ENCODE peak calls at places on chromosome 10, in eight cellular contexts. One of them, this sample, is unnamed.

GRCh38 chr10:6114758-6115410 is 26.1 kb downstream of the RBM17 start:
- DNase-seq in IMR-90: peak
- DNase-seq in CD8-positive, alpha-beta memory T cell: no peak
- DNase-seq in AG04450: no peak
- DNase-seq in fibroblast of villous mesenchyme: peak
- DNase-seq in naive thymus-derived CD4-positive, alpha-beta T cell: no peak
- DNase-seq in MM.1S: no peak
- DNase-seq in adrenal gland: peak
- DNase-seq in this sample: peak

GRCh38 chr10:59830601-59831259 is 75.6 kb downstream of the CCDC6 start:
- DNase-seq in MM.1S: peak
- DNase-seq in CD8-positive, alpha-beta memory T cell: no peak
- DNase-seq in adrenal gland: peak
- DNase-seq in IMR-90: peak
- DNase-seq in naive thymus-derived CD4-positive, alpha-beta T cell: no peak
- DNase-seq in fibroblast of villous mesenchyme: peak
- DNase-seq in AG04450: peak
- DNase-seq in this sample: peak

GRCh38 chr10:28295346-28295745 is 7.5 kb downstream of the MPP7 start:
- DNase-seq in MM.1S: no peak
- DNase-seq in naive thymus-derived CD4-positive, alpha-beta T cell: no peak
- DNase-seq in adrenal gland: no peak
- DNase-seq in CD8-positive, alpha-beta memory T cell: no peak
- DNase-seq in AG04450: no peak
- DNase-seq in IMR-90: no peak
- DNase-seq in fibroblast of villous mesenchyme: no peak
- DNase-seq in this sample: no peak

GRCh38 chr10:6741561-6741960 is 161.5 kb upstream of the PRKCQ start:
- DNase-seq in fibroblast of villous mesenchyme: peak
- DNase-seq in CD8-positive, alpha-beta memory T cell: no peak
- DNase-seq in adrenal gland: no peak
- DNase-seq in IMR-90: peak
- DNase-seq in AG04450: peak
- DNase-seq in naive thymus-derived CD4-positive, alpha-beta T cell: no peak
- DNase-seq in MM.1S: no peak
- DNase-seq in this sample: peak

GRCh38 chr10:78656397-78656796 is 412.4 kb upstream of the ZMIZ1 start:
- DNase-seq in AG04450: no peak
- DNase-seq in IMR-90: no peak
- DNase-seq in fibroblast of villous mesenchyme: no peak
- DNase-seq in adrenal gland: no peak
- DNase-seq in naive thymus-derived CD4-positive, alpha-beta T cell: no peak
- DNase-seq in MM.1S: no peak
- DNase-seq in CD8-positive, alpha-beta memory T cell: no peak
- DNase-seq in this sample: no peak

GRCh38 chr10:75105576-75106197 is 5.8 kb upstream of the SAMD8 start:
- DNase-seq in fibroblast of villous mesenchyme: no peak
- DNase-seq in AG04450: no peak
- DNase-seq in MM.1S: no peak
- DNase-seq in IMR-90: no peak
- DNase-seq in adrenal gland: no peak
- DNase-seq in naive thymus-derived CD4-positive, alpha-beta T cell: no peak
- DNase-seq in CD8-positive, alpha-beta memory T cell: no peak
- DNase-seq in this sample: no peak

GRCh38 chr10:63976538-63976937 is 455.3 kb downstream of the REEP3 start:
- DNase-seq in CD8-positive, alpha-beta memory T cell: no peak
- DNase-seq in IMR-90: peak
- DNase-seq in fibroblast of villous mesenchyme: peak
- DNase-seq in naive thymus-derived CD4-positive, alpha-beta T cell: peak
- DNase-seq in adrenal gland: peak
- DNase-seq in AG04450: no peak
- DNase-seq in MM.1S: peak
- DNase-seq in this sample: no peak

GRCh38 chr10:86413046-86413728 is 46.6 kb upstream of the GRID1 start:
- DNase-seq in AG04450: no peak
- DNase-seq in fibroblast of villous mesenchyme: peak
- DNase-seq in adrenal gland: no peak
- DNase-seq in MM.1S: peak
- DNase-seq in naive thymus-derived CD4-positive, alpha-beta T cell: peak
- DNase-seq in CD8-positive, alpha-beta memory T cell: peak
- DNase-seq in IMR-90: peak
- DNase-seq in this sample: peak

GRCh38 chr10:47073967-47074366 is 162.7 kb downstream of the PTPN20 start:
- DNase-seq in IMR-90: no peak
- DNase-seq in CD8-positive, alpha-beta memory T cell: no peak
- DNase-seq in MM.1S: no peak
- DNase-seq in adrenal gland: no peak
- DNase-seq in AG04450: no peak
- DNase-seq in naive thymus-derived CD4-positive, alpha-beta T cell: no peak
- DNase-seq in fibroblast of villous mesenchyme: no peak
- DNase-seq in this sample: no peak

GRCh38 chr10:4088354-4089066 is 303.5 kb upstream of the KLF6 start:
- DNase-seq in fibroblast of villous mesenchyme: no peak
- DNase-seq in IMR-90: no peak
- DNase-seq in adrenal gland: no peak
- DNase-seq in naive thymus-derived CD4-positive, alpha-beta T cell: no peak
- DNase-seq in CD8-positive, alpha-beta memory T cell: no peak
- DNase-seq in MM.1S: no peak
- DNase-seq in AG04450: no peak
- DNase-seq in this sample: no peak

GRCh38 chr10:94288361-94289116 is 74.2 kb downstream of the NOC3L start:
- DNase-seq in fibroblast of villous mesenchyme: no peak
- DNase-seq in naive thymus-derived CD4-positive, alpha-beta T cell: no peak
- DNase-seq in IMR-90: no peak
- DNase-seq in MM.1S: no peak
- DNase-seq in CD8-positive, alpha-beta memory T cell: no peak
- DNase-seq in AG04450: no peak
- DNase-seq in adrenal gland: no peak
- DNase-seq in this sample: no peak

GRCh38 chr10:48589266-48589665 is 15.6 kb downstream of the ARHGAP22 start:
- DNase-seq in IMR-90: peak
- DNase-seq in fibroblast of villous mesenchyme: peak
- DNase-seq in naive thymus-derived CD4-positive, alpha-beta T cell: no peak
- DNase-seq in AG04450: peak
- DNase-seq in MM.1S: no peak
- DNase-seq in CD8-positive, alpha-beta memory T cell: no peak
- DNase-seq in adrenal gland: no peak
- DNase-seq in this sample: peak

GRCh38 chr10:86139066-86139657 is 227.4 kb downstream of the GRID1 start:
- DNase-seq in adrenal gland: no peak
- DNase-seq in MM.1S: no peak
- DNase-seq in fibroblast of villous mesenchyme: no peak
- DNase-seq in AG04450: no peak
- DNase-seq in naive thymus-derived CD4-positive, alpha-beta T cell: no peak
- DNase-seq in IMR-90: no peak
- DNase-seq in CD8-positive, alpha-beta memory T cell: no peak
- DNase-seq in this sample: no peak

GRCh38 chr10:28429045-28429444 is 103.9 kb upstream of the WAC start:
- DNase-seq in IMR-90: no peak
- DNase-seq in naive thymus-derived CD4-positive, alpha-beta T cell: no peak
- DNase-seq in MM.1S: no peak
- DNase-seq in adrenal gland: no peak
- DNase-seq in CD8-positive, alpha-beta memory T cell: no peak
- DNase-seq in AG04450: no peak
- DNase-seq in fibroblast of villous mesenchyme: no peak
- DNase-seq in this sample: no peak

GRCh38 chr10:32377458-32378370 is 30.8 kb upstream of the EPC1 start:
- DNase-seq in fibroblast of villous mesenchyme: peak
- DNase-seq in CD8-positive, alpha-beta memory T cell: peak
- DNase-seq in naive thymus-derived CD4-positive, alpha-beta T cell: peak
- DNase-seq in IMR-90: peak
- DNase-seq in AG04450: no peak
- DNase-seq in MM.1S: peak
- DNase-seq in adrenal gland: peak
- DNase-seq in this sample: peak

GRCh38 chr10:118918116-118918515 is 111.4 kb upstream of the NANOS1 start:
- DNase-seq in fibroblast of villous mesenchyme: no peak
- DNase-seq in MM.1S: no peak
- DNase-seq in adrenal gland: no peak
- DNase-seq in CD8-positive, alpha-beta memory T cell: no peak
- DNase-seq in AG04450: no peak
- DNase-seq in IMR-90: no peak
- DNase-seq in naive thymus-derived CD4-positive, alpha-beta T cell: no peak
- DNase-seq in this sample: no peak

GRCh38 chr10:114110174-114110972 is 63.6 kb downstream of the CCDC186 start:
- DNase-seq in MM.1S: no peak
- DNase-seq in adrenal gland: no peak
- DNase-seq in IMR-90: no peak
- DNase-seq in naive thymus-derived CD4-positive, alpha-beta T cell: no peak
- DNase-seq in CD8-positive, alpha-beta memory T cell: no peak
- DNase-seq in AG04450: no peak
- DNase-seq in fibroblast of villous mesenchyme: no peak
- DNase-seq in this sample: peak

GRCh38 chr10:29590598-29591415 is 44.0 kb downstream of the SVIL start:
- DNase-seq in MM.1S: peak
- DNase-seq in adrenal gland: no peak
- DNase-seq in CD8-positive, alpha-beta memory T cell: peak
- DNase-seq in IMR-90: peak
- DNase-seq in fibroblast of villous mesenchyme: peak
- DNase-seq in naive thymus-derived CD4-positive, alpha-beta T cell: peak
- DNase-seq in AG04450: peak
- DNase-seq in this sample: peak

GRCh38 chr10:110184363-110184762 is 23.0 kb upstream of the MXI1 start:
- DNase-seq in CD8-positive, alpha-beta memory T cell: no peak
- DNase-seq in adrenal gland: no peak
- DNase-seq in IMR-90: no peak
- DNase-seq in AG04450: no peak
- DNase-seq in naive thymus-derived CD4-positive, alpha-beta T cell: no peak
- DNase-seq in fibroblast of villous mesenchyme: no peak
- DNase-seq in MM.1S: no peak
- DNase-seq in this sample: no peak

GRCh38 chr10:43234471-43235041 is 32.3 kb downstream of the RASGEF1A start:
- DNase-seq in MM.1S: no peak
- DNase-seq in adrenal gland: peak
- DNase-seq in CD8-positive, alpha-beta memory T cell: no peak
- DNase-seq in IMR-90: no peak
- DNase-seq in naive thymus-derived CD4-positive, alpha-beta T cell: no peak
- DNase-seq in fibroblast of villous mesenchyme: no peak
- DNase-seq in AG04450: no peak
- DNase-seq in this sample: no peak

GRCh38 chr10:79003183-79004100 is 65.3 kb upstream of the ZMIZ1 start:
- DNase-seq in fibroblast of villous mesenchyme: no peak
- DNase-seq in AG04450: no peak
- DNase-seq in MM.1S: no peak
- DNase-seq in CD8-positive, alpha-beta memory T cell: no peak
- DNase-seq in adrenal gland: peak
- DNase-seq in IMR-90: no peak
- DNase-seq in naive thymus-derived CD4-positive, alpha-beta T cell: no peak
- DNase-seq in this sample: no peak

GRCh38 chr10:11163990-11164805 is 146.5 kb downstream of the CELF2 start:
- DNase-seq in naive thymus-derived CD4-positive, alpha-beta T cell: peak
- DNase-seq in AG04450: no peak
- DNase-seq in CD8-positive, alpha-beta memory T cell: peak
- DNase-seq in IMR-90: no peak
- DNase-seq in fibroblast of villous mesenchyme: no peak
- DNase-seq in adrenal gland: no peak
- DNase-seq in MM.1S: peak
- DNase-seq in this sample: no peak

GRCh38 chr10:102917962-102918816 is at the start of gene CNNM2:
- DNase-seq in IMR-90: peak
- DNase-seq in CD8-positive, alpha-beta memory T cell: peak
- DNase-seq in AG04450: peak
- DNase-seq in naive thymus-derived CD4-positive, alpha-beta T cell: peak
- DNase-seq in fibroblast of villous mesenchyme: peak
- DNase-seq in adrenal gland: peak
- DNase-seq in MM.1S: peak
- DNase-seq in this sample: peak

GRCh38 chr10:5092848-5093790 is 1.1 kb upstream of the AKR1C3 start:
- DNase-seq in AG04450: no peak
- DNase-seq in CD8-positive, alpha-beta memory T cell: no peak
- DNase-seq in fibroblast of villous mesenchyme: no peak
- DNase-seq in IMR-90: no peak
- DNase-seq in naive thymus-derived CD4-positive, alpha-beta T cell: no peak
- DNase-seq in MM.1S: no peak
- DNase-seq in adrenal gland: no peak
- DNase-seq in this sample: no peak
- H3K4me3 ChIP-seq in AG04450: no peak
- H3K4me3 ChIP-seq in CD8-positive, alpha-beta memory T cell: no peak
- H3K4me3 ChIP-seq in fibroblast of villous mesenchyme: no peak
- H3K4me3 ChIP-seq in IMR-90: no peak
- H3K4me3 ChIP-seq in naive thymus-derived CD4-positive, alpha-beta T cell: no peak
- H3K4me3 ChIP-seq in MM.1S: no peak
- H3K4me3 ChIP-seq in adrenal gland: no peak
- H3K4me3 ChIP-seq in this sample: no peak

GRCh38 chr10:116689096-116689495 is 53.3 kb downstream of the HSPA12A start:
- DNase-seq in CD8-positive, alpha-beta memory T cell: no peak
- DNase-seq in IMR-90: no peak
- DNase-seq in AG04450: no peak
- DNase-seq in adrenal gland: no peak
- DNase-seq in naive thymus-derived CD4-positive, alpha-beta T cell: no peak
- DNase-seq in fibroblast of villous mesenchyme: no peak
- DNase-seq in MM.1S: no peak
- DNase-seq in this sample: no peak

GRCh38 chr10:116686632-116687031 is 55.7 kb downstream of the HSPA12A start:
- DNase-seq in IMR-90: no peak
- DNase-seq in adrenal gland: no peak
- DNase-seq in CD8-positive, alpha-beta memory T cell: no peak
- DNase-seq in fibroblast of villous mesenchyme: no peak
- DNase-seq in naive thymus-derived CD4-positive, alpha-beta T cell: no peak
- DNase-seq in MM.1S: no peak
- DNase-seq in AG04450: no peak
- DNase-seq in this sample: no peak

GRCh38 chr10:116687633-116688032 is 54.7 kb downstream of the HSPA12A start:
- DNase-seq in AG04450: no peak
- DNase-seq in IMR-90: no peak
- DNase-seq in MM.1S: no peak
- DNase-seq in CD8-positive, alpha-beta memory T cell: no peak
- DNase-seq in fibroblast of villous mesenchyme: no peak
- DNase-seq in naive thymus-derived CD4-positive, alpha-beta T cell: no peak
- DNase-seq in adrenal gland: no peak
- DNase-seq in this sample: no peak

GRCh38 chr10:116689744-116690143 is 52.6 kb downstream of the HSPA12A start:
- DNase-seq in MM.1S: no peak
- DNase-seq in naive thymus-derived CD4-positive, alpha-beta T cell: no peak
- DNase-seq in AG04450: no peak
- DNase-seq in IMR-90: no peak
- DNase-seq in fibroblast of villous mesenchyme: no peak
- DNase-seq in CD8-positive, alpha-beta memory T cell: no peak
- DNase-seq in adrenal gland: no peak
- DNase-seq in this sample: no peak

GRCh38 chr10:116688241-116688711 is 54.1 kb downstream of the HSPA12A start:
- DNase-seq in CD8-positive, alpha-beta memory T cell: no peak
- DNase-seq in MM.1S: no peak
- DNase-seq in adrenal gland: no peak
- DNase-seq in naive thymus-derived CD4-positive, alpha-beta T cell: no peak
- DNase-seq in AG04450: peak
- DNase-seq in IMR-90: peak
- DNase-seq in fibroblast of villous mesenchyme: peak
- DNase-seq in this sample: peak
- H3K4me3 ChIP-seq in CD8-positive, alpha-beta memory T cell: no peak
- H3K4me3 ChIP-seq in MM.1S: no peak
- H3K4me3 ChIP-seq in adrenal gland: no peak
- H3K4me3 ChIP-seq in naive thymus-derived CD4-positive, alpha-beta T cell: no peak
- H3K4me3 ChIP-seq in AG04450: peak
- H3K4me3 ChIP-seq in IMR-90: peak
- H3K4me3 ChIP-seq in fibroblast of villous mesenchyme: no peak
- H3K4me3 ChIP-seq in this sample: no peak

GRCh38 chr10:1050555-1050954 is 1.6 kb upstream of the IDI1 start:
- DNase-seq in IMR-90: no peak
- DNase-seq in MM.1S: peak
- DNase-seq in adrenal gland: no peak
- DNase-seq in fibroblast of villous mesenchyme: no peak
- DNase-seq in AG04450: no peak
- DNase-seq in CD8-positive, alpha-beta memory T cell: peak
- DNase-seq in naive thymus-derived CD4-positive, alpha-beta T cell: peak
- DNase-seq in this sample: no peak
- H3K4me3 ChIP-seq in IMR-90: no peak
- H3K4me3 ChIP-seq in MM.1S: peak
- H3K4me3 ChIP-seq in adrenal gland: no peak
- H3K4me3 ChIP-seq in fibroblast of villous mesenchyme: peak
- H3K4me3 ChIP-seq in AG04450: peak
- H3K4me3 ChIP-seq in CD8-positive, alpha-beta memory T cell: no peak
- H3K4me3 ChIP-seq in naive thymus-derived CD4-positive, alpha-beta T cell: no peak
- H3K4me3 ChIP-seq in this sample: peak

GRCh38 chr10:101046332-101047238 is 15.2 kb upstream of the KAZALD1 start:
- DNase-seq in IMR-90: peak
- DNase-seq in AG04450: no peak
- DNase-seq in MM.1S: no peak
- DNase-seq in fibroblast of villous mesenchyme: no peak
- DNase-seq in naive thymus-derived CD4-positive, alpha-beta T cell: no peak
- DNase-seq in CD8-positive, alpha-beta memory T cell: no peak
- DNase-seq in adrenal gland: no peak
- DNase-seq in this sample: no peak
- H3K4me3 ChIP-seq in IMR-90: no peak
- H3K4me3 ChIP-seq in AG04450: no peak
- H3K4me3 ChIP-seq in MM.1S: no peak
- H3K4me3 ChIP-seq in fibroblast of villous mesenchyme: no peak
- H3K4me3 ChIP-seq in naive thymus-derived CD4-positive, alpha-beta T cell: no peak
- H3K4me3 ChIP-seq in CD8-positive, alpha-beta memory T cell: no peak
- H3K4me3 ChIP-seq in adrenal gland: no peak
- H3K4me3 ChIP-seq in this sample: no peak

This sample was measured in foreskin fibroblast.